ENCODE peak calls at places on chromosomes 7 and 10, in eight cellular contexts. One of them, this sample, is unnamed.

GRCh38 chr10:46234026-46234425 is 52.8 kb upstream of the ANTXRL start:
- DNase-seq in NB4: no peak
- DNase-seq in K562: no peak
- DNase-seq in A549: no peak
- DNase-seq in HepG2: no peak
- DNase-seq in GM12878: no peak
- DNase-seq in HCT116: no peak
- DNase-seq in H1: no peak
- DNase-seq in this sample: no peak

GRCh38 chr10:88472540-88472939 is 110.6 kb downstream of the RNLS start:
- DNase-seq in HCT116: no peak
- DNase-seq in HepG2: no peak
- DNase-seq in A549: peak
- DNase-seq in K562: no peak
- DNase-seq in H1: peak
- DNase-seq in NB4: no peak
- DNase-seq in GM12878: no peak
- DNase-seq in this sample: no peak

GRCh38 chr10:107814865-107815487 is 650.5 kb upstream of the SORCS1 start:
- DNase-seq in NB4: peak
- DNase-seq in HCT116: no peak
- DNase-seq in HepG2: peak
- DNase-seq in A549: peak
- DNase-seq in H1: peak
- DNase-seq in GM12878: peak
- DNase-seq in K562: no peak
- DNase-seq in this sample: no peak

GRCh38 chr10:112374724-112375541 is 1.0 kb downstream of the ACSL5 start:
- DNase-seq in GM12878: no peak
- DNase-seq in HCT116: peak
- DNase-seq in H1: no peak
- DNase-seq in A549: no peak
- DNase-seq in HepG2: peak
- DNase-seq in NB4: peak
- DNase-seq in K562: no peak
- DNase-seq in this sample: no peak

GRCh38 chr10:50431118-50431517 is 179.8 kb upstream of the ASAH2 start:
- DNase-seq in A549: no peak
- DNase-seq in GM12878: no peak
- DNase-seq in HCT116: no peak
- DNase-seq in NB4: peak
- DNase-seq in H1: no peak
- DNase-seq in K562: no peak
- DNase-seq in HepG2: no peak
- DNase-seq in this sample: peak

GRCh38 chr7:68722044-68722443 is 876.2 kb upstream of the AUTS2 start:
- DNase-seq in NB4: no peak
- DNase-seq in A549: no peak
- DNase-seq in HCT116: no peak
- DNase-seq in K562: no peak
- DNase-seq in GM12878: no peak
- DNase-seq in HepG2: no peak
- DNase-seq in H1: no peak
- DNase-seq in this sample: no peak

GRCh38 chr7:129489491-129489890 is 12.8 kb upstream of the SMKR1 start:
- DNase-seq in HepG2: peak
- DNase-seq in H1: no peak
- DNase-seq in GM12878: no peak
- DNase-seq in A549: no peak
- DNase-seq in NB4: no peak
- DNase-seq in K562: no peak
- DNase-seq in HCT116: no peak
- DNase-seq in this sample: no peak

GRCh38 chr7:40232242-40232929 is 97.6 kb downstream of the SUGCT start:
- DNase-seq in HCT116: peak
- DNase-seq in H1: no peak
- DNase-seq in A549: peak
- DNase-seq in HepG2: peak
- DNase-seq in K562: peak
- DNase-seq in NB4: peak
- DNase-seq in GM12878: no peak
- DNase-seq in this sample: peak

GRCh38 chr7:77421273-77421672 is 5.1 kb upstream of the GSAP start:
- DNase-seq in NB4: no peak
- DNase-seq in A549: no peak
- DNase-seq in HepG2: no peak
- DNase-seq in H1: no peak
- DNase-seq in GM12878: no peak
- DNase-seq in K562: no peak
- DNase-seq in HCT116: no peak
- DNase-seq in this sample: no peak

GRCh38 chr7:116988363-116988989 is 35.2 kb downstream of the ST7 start:
- DNase-seq in HCT116: no peak
- DNase-seq in HepG2: no peak
- DNase-seq in K562: no peak
- DNase-seq in H1: no peak
- DNase-seq in NB4: no peak
- DNase-seq in A549: no peak
- DNase-seq in GM12878: no peak
- DNase-seq in this sample: peak

GRCh38 chr10:32372000-32372875 is 25.3 kb upstream of the EPC1 start:
- DNase-seq in NB4: no peak
- DNase-seq in HCT116: no peak
- DNase-seq in K562: no peak
- DNase-seq in HepG2: no peak
- DNase-seq in H1: no peak
- DNase-seq in A549: peak
- DNase-seq in GM12878: no peak
- DNase-seq in this sample: no peak

GRCh38 chr7:16647435-16647960 is 1.5 kb downstream of the BZW2 start:
- DNase-seq in A549: no peak
- DNase-seq in HCT116: no peak
- DNase-seq in HepG2: no peak
- DNase-seq in NB4: no peak
- DNase-seq in GM12878: no peak
- DNase-seq in K562: no peak
- DNase-seq in H1: no peak
- DNase-seq in this sample: peak

GRCh38 chr7:107355616-107356015 is 114.2 kb upstream of the GPR22 start:
- DNase-seq in K562: no peak
- DNase-seq in A549: no peak
- DNase-seq in NB4: no peak
- DNase-seq in GM12878: no peak
- DNase-seq in HepG2: no peak
- DNase-seq in H1: no peak
- DNase-seq in HCT116: no peak
- DNase-seq in this sample: no peak

GRCh38 chr7:119288401-119288800 is 984.6 kb upstream of the KCND2 start:
- DNase-seq in A549: no peak
- DNase-seq in K562: no peak
- DNase-seq in HCT116: no peak
- DNase-seq in H1: no peak
- DNase-seq in GM12878: no peak
- DNase-seq in NB4: no peak
- DNase-seq in HepG2: no peak
- DNase-seq in this sample: no peak

GRCh38 chr7:26143298-26144044 is 8.5 kb upstream of the NFE2L3 start:
- DNase-seq in HCT116: no peak
- DNase-seq in H1: no peak
- DNase-seq in K562: no peak
- DNase-seq in NB4: no peak
- DNase-seq in A549: peak
- DNase-seq in HepG2: no peak
- DNase-seq in GM12878: no peak
- DNase-seq in this sample: no peak

DNA sequence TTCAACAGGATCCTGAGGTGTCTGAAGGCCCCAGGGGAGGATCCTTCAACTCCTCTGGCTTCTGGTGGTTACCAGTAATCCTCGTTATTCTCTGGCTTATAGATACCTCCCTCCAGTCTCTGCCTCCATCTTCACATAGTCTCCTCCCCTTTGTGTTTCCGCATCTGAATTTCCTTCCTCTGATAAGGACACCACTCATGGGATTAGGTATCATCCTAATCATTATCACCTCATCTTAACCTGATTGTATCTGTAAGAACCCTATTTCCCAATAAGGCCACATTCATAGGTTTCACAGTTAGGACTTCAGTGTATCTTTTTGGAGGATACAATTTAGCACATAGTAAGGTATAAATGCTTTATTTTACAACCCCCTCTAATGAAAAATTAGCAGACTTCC is 1189.2 kb downstream of the CNTNAP2 start:
- DNase-seq in GM12878: no peak
- DNase-seq in A549: no peak
- DNase-seq in HepG2: no peak
- DNase-seq in H1: no peak
- DNase-seq in NB4: no peak
- DNase-seq in K562: no peak
- DNase-seq in HCT116: no peak
- DNase-seq in this sample: no peak
- TF ChIP-seq MAX in GM12878: no peak
- TF ChIP-seq MAX in A549: no peak
- TF ChIP-seq MAX in HepG2: no peak
- TF ChIP-seq MAX in H1: no peak
- TF ChIP-seq MAX in NB4: no peak
- TF ChIP-seq MAX in K562: no peak
- TF ChIP-seq MAX in HCT116: no peak
- TF ChIP-seq MAX in this sample: no peak

GRCh38 chr7:55964261-55964801 is at the start of gene NIPSNAP2:
- DNase-seq in HCT116: peak
- DNase-seq in H1: peak
- DNase-seq in K562: peak
- DNase-seq in A549: peak
- DNase-seq in NB4: peak
- DNase-seq in GM12878: no peak
- DNase-seq in HepG2: no peak
- DNase-seq in this sample: peak
- TF ChIP-seq POLR2A in HCT116: no peak
- TF ChIP-seq POLR2A in H1: peak
- TF ChIP-seq POLR2A in K562: no peak
- TF ChIP-seq POLR2A in A549: peak
- TF ChIP-seq POLR2A in NB4: peak
- TF ChIP-seq POLR2A in GM12878: peak
- TF ChIP-seq POLR2A in HepG2: no peak
- TF ChIP-seq POLR2A in this sample: peak

GRCh38 chr10:124094419-124094785 is 1.0 kb upstream of the CHST15 start:
- DNase-seq in A549: no peak
- DNase-seq in HepG2: no peak
- DNase-seq in HCT116: no peak
- DNase-seq in H1: no peak
- DNase-seq in K562: no peak
- DNase-seq in NB4: no peak
- DNase-seq in GM12878: no peak
- DNase-seq in this sample: no peak

GRCh38 chr10:124090630-124091209 is 2.7 kb downstream of the CHST15 start:
- DNase-seq in NB4: no peak
- DNase-seq in H1: no peak
- DNase-seq in HepG2: peak
- DNase-seq in A549: no peak
- DNase-seq in K562: no peak
- DNase-seq in HCT116: no peak
- DNase-seq in GM12878: no peak
- DNase-seq in this sample: no peak

GRCh38 chr10:124093076-124093773 is at the start of gene CHST15:
- DNase-seq in HCT116: peak
- DNase-seq in A549: peak
- DNase-seq in NB4: no peak
- DNase-seq in HepG2: peak
- DNase-seq in GM12878: no peak
- DNase-seq in H1: peak
- DNase-seq in K562: no peak
- DNase-seq in this sample: peak

GRCh38 chr10:124091646-124092269 is 1.6 kb downstream of the CHST15 start:
- DNase-seq in GM12878: no peak
- DNase-seq in A549: no peak
- DNase-seq in HepG2: no peak
- DNase-seq in HCT116: no peak
- DNase-seq in H1: no peak
- DNase-seq in NB4: no peak
- DNase-seq in K562: no peak
- DNase-seq in this sample: peak

GRCh38 chr10:124092270-124093075 is 925 bp downstream of the CHST15 start:
- DNase-seq in H1: no peak
- DNase-seq in HCT116: no peak
- DNase-seq in GM12878: no peak
- DNase-seq in NB4: no peak
- DNase-seq in A549: peak
- DNase-seq in K562: no peak
- DNase-seq in HepG2: no peak
- DNase-seq in this sample: peak
- TF ChIP-seq MAX in H1: no peak
- TF ChIP-seq MAX in HCT116: no peak
- TF ChIP-seq MAX in GM12878: no peak
- TF ChIP-seq MAX in NB4: no peak
- TF ChIP-seq MAX in A549: peak
- TF ChIP-seq MAX in K562: no peak
- TF ChIP-seq MAX in HepG2: peak
- TF ChIP-seq MAX in this sample: no peak

GRCh38 chr7:6554848-6555247 is 3.6 kb upstream of the GRID2IP start:
- DNase-seq in H1: no peak
- DNase-seq in HCT116: no peak
- DNase-seq in A549: no peak
- DNase-seq in HepG2: no peak
- DNase-seq in K562: no peak
- DNase-seq in NB4: no peak
- DNase-seq in GM12878: no peak
- DNase-seq in this sample: no peak

GRCh38 chr7:6546852-6547251 is 4.4 kb downstream of the GRID2IP start:
- DNase-seq in K562: peak
- DNase-seq in HepG2: no peak
- DNase-seq in H1: no peak
- DNase-seq in NB4: no peak
- DNase-seq in GM12878: no peak
- DNase-seq in HCT116: peak
- DNase-seq in A549: peak
- DNase-seq in this sample: no peak

GRCh38 chr7:6553460-6554044 is 2.3 kb upstream of the GRID2IP start:
- DNase-seq in NB4: no peak
- DNase-seq in GM12878: no peak
- DNase-seq in HCT116: no peak
- DNase-seq in K562: no peak
- DNase-seq in HepG2: no peak
- DNase-seq in H1: no peak
- DNase-seq in A549: no peak
- DNase-seq in this sample: no peak

GRCh38 chr7:6547400-6547799 is 3.9 kb downstream of the GRID2IP start:
- DNase-seq in K562: no peak
- DNase-seq in HepG2: no peak
- DNase-seq in HCT116: no peak
- DNase-seq in A549: no peak
- DNase-seq in NB4: no peak
- DNase-seq in GM12878: no peak
- DNase-seq in H1: no peak
- DNase-seq in this sample: no peak

DNA sequence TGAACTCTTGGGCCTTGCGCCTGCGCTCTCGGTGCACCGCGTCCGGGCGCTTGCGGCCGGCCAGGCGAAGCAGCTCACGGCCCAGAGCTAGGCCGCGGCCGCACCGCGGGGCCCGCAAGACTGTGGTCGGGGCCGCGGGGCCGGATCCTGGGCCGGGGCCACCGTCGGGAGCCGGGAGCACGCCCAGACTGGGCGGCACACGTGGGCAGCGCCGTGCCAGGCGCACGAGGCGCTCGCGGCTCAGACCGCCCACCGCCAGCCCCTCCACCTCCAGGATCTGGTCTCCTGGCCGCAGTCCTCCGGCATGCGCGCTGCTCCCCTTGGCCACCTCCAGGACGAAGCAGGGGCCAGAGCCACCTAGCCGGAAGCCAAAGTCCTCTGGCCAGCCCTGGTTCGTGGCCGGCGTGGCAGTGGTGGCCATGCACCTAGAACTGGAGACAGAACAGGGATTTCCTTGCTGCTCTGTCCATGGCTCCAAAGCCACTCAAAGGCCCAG is at the start of gene GRID2IP:
- DNase-seq in NB4: no peak
- DNase-seq in A549: no peak
- DNase-seq in GM12878: no peak
- DNase-seq in H1: no peak
- DNase-seq in HepG2: no peak
- DNase-seq in K562: no peak
- DNase-seq in HCT116: no peak
- DNase-seq in this sample: no peak
- TF ChIP-seq POLR2A in NB4: no peak
- TF ChIP-seq POLR2A in A549: no peak
- TF ChIP-seq POLR2A in GM12878: no peak
- TF ChIP-seq POLR2A in H1: no peak
- TF ChIP-seq POLR2A in HepG2: no peak
- TF ChIP-seq POLR2A in K562: no peak
- TF ChIP-seq POLR2A in HCT116: no peak
- TF ChIP-seq POLR2A in this sample: no peak